ENCODE peak calls at places on chromosomes 16 and 17, in nine cellular contexts. Q, R, Y, S, H, G, I, E and F are unnamed samples.

GRCh38 chr16:27426423-27427408 is 24.7 kb downstream of the IL21R start:
- DNase-seq in Q (peak; percentile 94), R (peak; percentile 90), Y (no peak), S (peak; percentile 97), H (peak; percentile 93), G (peak; percentile 86), I (peak; percentile 65), E (no peak), F (peak; percentile 90)

GRCh38 chr17:12522743-12523181 is 142.9 kb upstream of the MYOCD start:
- DNase-seq in Q (no peak), R (no peak), Y (peak; percentile 58), S (peak; percentile 13), H (peak; percentile 28), G (peak; percentile 52), I (no peak), E (no peak), F (peak; percentile 47)

GRCh38 chr16:3673201-3673600 is 18.7 kb downstream of the DNASE1 start:
- DNase-seq in Q (no peak), R (no peak), Y (no peak), S (no peak), H (no peak), G (no peak), I (no peak), E (no peak), F (no peak)

GRCh38 chr16:86834451-86835035 is 256.2 kb downstream of the FOXL1 start:
- DNase-seq in Q (no peak), R (no peak), Y (peak; percentile 61), S (no peak), H (peak; percentile 66), G (peak; percentile 42), I (no peak), E (no peak), F (no peak)

GRCh38 chr16:47687694-47688093 is 226.6 kb downstream of the PHKB start:
- DNase-seq in Q (no peak), R (no peak), Y (no peak), S (peak; percentile 62), H (peak; percentile 39), G (no peak), I (no peak), E (no peak), F (peak; percentile 35)

GRCh38 chr17:4807534-4808377 is 804 bp downstream of the PLD2 start:
- DNase-seq in Q (no peak), R (no peak), Y (peak; percentile 1), S (peak; percentile 94), H (no peak), G (no peak), I (peak; percentile 67), E (no peak), F (no peak)

GRCh38 chr16:70380205-70380918 is 33.7 kb downstream of the DDX19A start:
- DNase-seq in Q (peak; percentile 74), R (peak; percentile 94), Y (peak; percentile 58), S (peak; percentile 87), H (peak; percentile 72), G (peak; percentile 77), I (peak; percentile 77), E (peak; percentile 18), F (peak; percentile 85)

GRCh38 chr16:89922884-89923639 is at the start of gene TUBB3:
- DNase-seq in Q (peak; percentile 90), R (peak; percentile 60), Y (peak; percentile 87), S (peak; percentile 100), H (peak; percentile 79), G (peak; percentile 82), I (no peak), E (no peak), F (peak; percentile 80)

GRCh38 chr17:20983359-20983637 is 59.5 kb downstream of the USP22 start:
- DNase-seq in Q (no peak), R (no peak), Y (no peak), S (no peak), H (no peak), G (no peak), I (no peak), E (no peak), F (no peak)

GRCh38 chr17:44203731-44204452 is 4.2 kb upstream of the ATXN7L3 start:
- DNase-seq in Q (peak; percentile 83), R (peak; percentile 86), Y (peak; percentile 62), S (peak; percentile 91), H (peak; percentile 71), G (peak; percentile 71), I (no peak), E (no peak), F (peak; percentile 37)

GRCh38 chr17:81438024-81438664 is 42.9 kb downstream of the BAHCC1 start:
- DNase-seq in Q (no peak), R (no peak), Y (no peak), S (no peak), H (no peak), G (no peak), I (no peak), E (no peak), F (no peak)

GRCh38 chr16:66324785-66325184 is 41.7 kb upstream of the CDH5 start:
- DNase-seq in Q (peak; percentile 21), R (peak; percentile 7), Y (peak; percentile 48), S (peak; percentile 92), H (peak; percentile 18), G (peak; percentile 18), I (no peak), E (no peak), F (peak; percentile 53)

GRCh38 chr17:10135539-10136257 is 62.7 kb downstream of the GAS7 start:
- DNase-seq in Q (no peak), R (peak; percentile 49), Y (no peak), S (peak; percentile 39), H (peak; percentile 48), G (peak; percentile 46), I (peak; percentile 75), E (no peak), F (no peak)

GRCh38 chr17:38719284-38719942 is 10.7 kb upstream of the CISD3 start:
- DNase-seq in Q (no peak), R (no peak), Y (no peak), S (no peak), H (no peak), G (no peak), I (no peak), E (no peak), F (no peak)

GRCh38 chr16:280991-281659 is 734 bp downstream of the ARHGDIG start:
- DNase-seq in Q (no peak), R (no peak), Y (no peak), S (no peak), H (no peak), G (no peak), I (no peak), E (no peak), F (no peak)

GRCh38 chr17:34178047-34178446 is 77.0 kb upstream of the CCL2 start:
- DNase-seq in Q (no peak), R (no peak), Y (peak; percentile 10), S (no peak), H (peak; percentile 33), G (peak; percentile 39), I (no peak), E (no peak), F (no peak)

GRCh38 chr17:35743911-35744328 is 9.1 kb downstream of the GAS2L2 start:
- DNase-seq in Q (peak; percentile 25), R (peak; percentile 33), Y (peak; percentile 72), S (peak; percentile 97), H (peak; percentile 45), G (peak; percentile 59), I (no peak), E (no peak), F (peak; percentile 64)

DNA sequence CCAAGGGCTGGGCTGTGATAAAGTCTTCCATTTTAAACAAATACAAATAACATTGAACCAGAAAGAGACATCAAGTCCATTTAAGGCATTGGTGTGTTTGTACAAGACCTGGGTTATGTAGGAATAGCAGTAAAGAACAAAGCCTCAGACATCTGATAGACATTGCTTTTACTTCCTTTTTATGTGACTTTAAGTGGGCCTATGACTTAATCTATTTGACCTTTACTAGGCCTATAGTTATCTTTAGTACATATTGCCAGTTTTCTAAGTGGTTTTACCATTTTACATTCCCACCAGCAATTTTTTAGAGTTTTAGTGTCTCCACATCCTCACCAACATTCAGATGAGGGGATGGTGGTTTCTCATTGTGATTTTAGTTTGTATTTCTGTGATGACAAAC is 298.8 kb downstream of the ZFHX3 start:
- DNase-seq in Q (no peak), R (no peak), Y (no peak), S (no peak), H (no peak), G (no peak), I (no peak), E (no peak), F (no peak)
- TF ChIP-seq CTCF in Q (no peak), R (no peak), Y (no peak), S (no peak), H (no peak), G (no peak), I (no peak), E (no peak), F (no peak)

GRCh38 chr17:55601874-55602364 is 90.7 kb upstream of the SMIM36 start:
- DNase-seq in Q (peak; percentile 26), R (peak; percentile 14), Y (peak; percentile 23), S (peak; percentile 64), H (peak; percentile 74), G (peak; percentile 75), I (no peak), E (no peak), F (peak; percentile 58)
- TF ChIP-seq CTCF in Q (peak; percentile 78), R (peak; percentile 62), Y (peak; percentile 86), S (peak; percentile 92), H (peak; percentile 85), G (peak; percentile 89), I (peak; percentile 11), E (peak; percentile 54), F (peak; percentile 78)

GRCh38 chr17:48552453-48553189 is 7.7 kb upstream of the HOXB2 start:
- DNase-seq in Q (no peak), R (no peak), Y (no peak), S (no peak), H (no peak), G (no peak), I (no peak), E (no peak), F (no peak)
- TF ChIP-seq CTCF in Q (no peak), R (no peak), Y (no peak), S (no peak), H (no peak), G (no peak), I (no peak), E (no peak), F (no peak)

GRCh38 chr16:24493859-24494258 is 45.5 kb upstream of the RBBP6 start:
- DNase-seq in Q (no peak), R (no peak), Y (no peak), S (no peak), H (no peak), G (no peak), I (no peak), E (no peak), F (peak; percentile 81)

GRCh38 chr16:24491721-24492120 is 47.6 kb upstream of the RBBP6 start:
- DNase-seq in Q (no peak), R (no peak), Y (no peak), S (no peak), H (no peak), G (no peak), I (no peak), E (no peak), F (peak; percentile 16)

GRCh38 chr16:24499193-24499814 is 40.1 kb upstream of the RBBP6 start:
- DNase-seq in Q (peak; percentile 31), R (peak; percentile 35), Y (peak; percentile 65), S (peak; percentile 65), H (peak; percentile 46), G (peak; percentile 29), I (no peak), E (no peak), F (peak; percentile 53)

DNA sequence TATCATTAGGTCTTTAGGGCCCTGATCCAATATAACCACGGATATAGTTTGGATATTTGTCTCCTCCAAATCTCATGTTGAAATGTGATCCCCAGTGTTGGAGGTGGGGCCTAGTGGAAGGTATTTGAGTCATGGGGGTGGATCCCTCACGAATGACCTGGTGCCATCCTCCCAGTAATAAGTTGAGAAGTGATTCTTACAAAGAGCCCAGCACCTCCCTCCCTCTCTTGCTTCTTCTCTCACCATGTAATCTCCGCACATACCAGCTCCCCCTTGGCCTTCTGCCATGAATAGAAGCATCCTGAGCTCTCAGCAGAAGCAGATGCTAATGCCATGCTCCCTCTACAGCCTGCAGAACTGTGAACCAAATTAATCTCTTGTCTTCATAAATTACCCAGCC is 42.0 kb upstream of the RBBP6 start:
- DNase-seq in Q (no peak), R (no peak), Y (peak; percentile 23), S (no peak), H (peak; percentile 9), G (peak; percentile 10), I (no peak), E (no peak), F (peak; percentile 64)
- TF ChIP-seq CTCF in Q (no peak), R (no peak), Y (no peak), S (no peak), H (no peak), G (no peak), I (no peak), E (no peak), F (no peak)